ENCODE peak calls at places on chromosomes 7 and 10, in eight cellular contexts. One of them, this sample, is unnamed.

GRCh38 chr7:34656036-34656435 is 2.0 kb upstream of the NPSR1 start:
- DNase-seq in fibroblast of lung: no peak
- DNase-seq in coronary artery: no peak
- DNase-seq in cardiac muscle cell: no peak
- DNase-seq in endodermal cell: no peak
- DNase-seq in upper lobe of right lung: no peak
- DNase-seq in stomach: no peak
- DNase-seq in Calu3: no peak
- DNase-seq in this sample: no peak

GRCh38 chr10:103590744-103591291 is 97.3 kb downstream of the NEURL1 start:
- DNase-seq in fibroblast of lung: no peak
- DNase-seq in coronary artery: no peak
- DNase-seq in cardiac muscle cell: no peak
- DNase-seq in endodermal cell: no peak
- DNase-seq in upper lobe of right lung: no peak
- DNase-seq in stomach: no peak
- DNase-seq in Calu3: no peak
- DNase-seq in this sample: no peak

GRCh38 chr10:124732931-124733536 is 11.1 kb downstream of the FAM53B start:
- DNase-seq in fibroblast of lung: no peak
- DNase-seq in coronary artery: no peak
- DNase-seq in cardiac muscle cell: no peak
- DNase-seq in endodermal cell: peak
- DNase-seq in upper lobe of right lung: peak
- DNase-seq in stomach: no peak
- DNase-seq in Calu3: no peak
- DNase-seq in this sample: no peak

GRCh38 chr7:158568974-158569857 is 18.4 kb downstream of the PTPRN2 start:
- DNase-seq in fibroblast of lung: no peak
- DNase-seq in coronary artery: no peak
- DNase-seq in cardiac muscle cell: no peak
- DNase-seq in endodermal cell: no peak
- DNase-seq in upper lobe of right lung: no peak
- DNase-seq in stomach: no peak
- DNase-seq in Calu3: no peak
- DNase-seq in this sample: no peak

GRCh38 chr10:70671619-70672164 is 614 bp upstream of the ADAMTS14 start:
- DNase-seq in fibroblast of lung: no peak
- DNase-seq in coronary artery: no peak
- DNase-seq in cardiac muscle cell: no peak
- DNase-seq in endodermal cell: no peak
- DNase-seq in upper lobe of right lung: no peak
- DNase-seq in stomach: no peak
- DNase-seq in Calu3: no peak
- DNase-seq in this sample: no peak

GRCh38 chr7:11427686-11428273 is 404.2 kb downstream of the THSD7A start:
- DNase-seq in fibroblast of lung: peak
- DNase-seq in coronary artery: no peak
- DNase-seq in cardiac muscle cell: peak
- DNase-seq in endodermal cell: no peak
- DNase-seq in upper lobe of right lung: no peak
- DNase-seq in stomach: no peak
- DNase-seq in Calu3: peak
- DNase-seq in this sample: no peak

GRCh38 chr7:47669178-47669878 is 87.4 kb upstream of the TNS3 start:
- DNase-seq in fibroblast of lung: peak
- DNase-seq in coronary artery: peak
- DNase-seq in cardiac muscle cell: peak
- DNase-seq in endodermal cell: no peak
- DNase-seq in upper lobe of right lung: peak
- DNase-seq in stomach: peak
- DNase-seq in Calu3: peak
- DNase-seq in this sample: peak

GRCh38 chr7:99514050-99514449 is 9.6 kb downstream of the ZKSCAN5 start:
- DNase-seq in fibroblast of lung: peak
- DNase-seq in coronary artery: no peak
- DNase-seq in cardiac muscle cell: peak
- DNase-seq in endodermal cell: no peak
- DNase-seq in upper lobe of right lung: no peak
- DNase-seq in stomach: no peak
- DNase-seq in Calu3: no peak
- DNase-seq in this sample: no peak

GRCh38 chr7:211033-211714 is 18.8 kb downstream of the FAM20C start:
- DNase-seq in fibroblast of lung: no peak
- DNase-seq in coronary artery: no peak
- DNase-seq in cardiac muscle cell: no peak
- DNase-seq in endodermal cell: no peak
- DNase-seq in upper lobe of right lung: no peak
- DNase-seq in stomach: no peak
- DNase-seq in Calu3: no peak
- DNase-seq in this sample: no peak

GRCh38 chr10:70120417-70120816 is 12.2 kb downstream of the AIFM2 start:
- DNase-seq in fibroblast of lung: no peak
- DNase-seq in coronary artery: no peak
- DNase-seq in cardiac muscle cell: no peak
- DNase-seq in endodermal cell: no peak
- DNase-seq in upper lobe of right lung: no peak
- DNase-seq in stomach: no peak
- DNase-seq in Calu3: no peak
- DNase-seq in this sample: no peak

GRCh38 chr7:122719010-122719578 is 16.4 kb upstream of the RNF148 start:
- DNase-seq in fibroblast of lung: no peak
- DNase-seq in coronary artery: no peak
- DNase-seq in cardiac muscle cell: no peak
- DNase-seq in endodermal cell: no peak
- DNase-seq in upper lobe of right lung: no peak
- DNase-seq in stomach: no peak
- DNase-seq in Calu3: no peak
- DNase-seq in this sample: no peak

GRCh38 chr10:109931153-109931552 is 7.8 kb upstream of the XPNPEP1 start:
- DNase-seq in fibroblast of lung: peak
- DNase-seq in coronary artery: no peak
- DNase-seq in cardiac muscle cell: peak
- DNase-seq in endodermal cell: no peak
- DNase-seq in upper lobe of right lung: no peak
- DNase-seq in stomach: no peak
- DNase-seq in Calu3: no peak
- DNase-seq in this sample: peak

GRCh38 chr10:113751116-113751728 is at the start of gene PLEKHS1:
- DNase-seq in fibroblast of lung: no peak
- DNase-seq in coronary artery: no peak
- DNase-seq in cardiac muscle cell: no peak
- DNase-seq in endodermal cell: no peak
- DNase-seq in upper lobe of right lung: no peak
- DNase-seq in stomach: no peak
- DNase-seq in Calu3: peak
- DNase-seq in this sample: no peak

GRCh38 chr10:71697938-71698709 is 21.5 kb downstream of the C10orf105 start:
- DNase-seq in fibroblast of lung: no peak
- DNase-seq in coronary artery: no peak
- DNase-seq in cardiac muscle cell: no peak
- DNase-seq in endodermal cell: no peak
- DNase-seq in upper lobe of right lung: no peak
- DNase-seq in stomach: no peak
- DNase-seq in Calu3: no peak
- DNase-seq in this sample: no peak

GRCh38 chr7:115087437-115087836 is 165.5 kb downstream of the MDFIC start:
- DNase-seq in fibroblast of lung: peak
- DNase-seq in coronary artery: no peak
- DNase-seq in cardiac muscle cell: peak
- DNase-seq in endodermal cell: no peak
- DNase-seq in upper lobe of right lung: no peak
- DNase-seq in stomach: no peak
- DNase-seq in Calu3: peak
- DNase-seq in this sample: no peak

GRCh38 chr7:25656581-25657026 is 428.3 kb upstream of the NPVF start:
- DNase-seq in fibroblast of lung: peak
- DNase-seq in coronary artery: no peak
- DNase-seq in cardiac muscle cell: peak
- DNase-seq in endodermal cell: no peak
- DNase-seq in upper lobe of right lung: no peak
- DNase-seq in stomach: no peak
- DNase-seq in Calu3: no peak
- DNase-seq in this sample: no peak

GRCh38 chr7:47621985-47622561 is 40.2 kb upstream of the TNS3 start:
- DNase-seq in fibroblast of lung: no peak
- DNase-seq in coronary artery: no peak
- DNase-seq in cardiac muscle cell: no peak
- DNase-seq in endodermal cell: no peak
- DNase-seq in upper lobe of right lung: no peak
- DNase-seq in stomach: no peak
- DNase-seq in Calu3: no peak
- DNase-seq in this sample: peak

GRCh38 chr7:64887756-64888508 is 15.1 kb upstream of the ZNF273 start:
- DNase-seq in fibroblast of lung: no peak
- DNase-seq in coronary artery: peak
- DNase-seq in cardiac muscle cell: no peak
- DNase-seq in endodermal cell: peak
- DNase-seq in upper lobe of right lung: peak
- DNase-seq in stomach: peak
- DNase-seq in Calu3: peak
- DNase-seq in this sample: peak

GRCh38 chr7:66758964-66759628 is 18.6 kb downstream of the RABGEF1 start:
- DNase-seq in fibroblast of lung: no peak
- DNase-seq in coronary artery: no peak
- DNase-seq in cardiac muscle cell: peak
- DNase-seq in endodermal cell: no peak
- DNase-seq in upper lobe of right lung: no peak
- DNase-seq in stomach: no peak
- DNase-seq in Calu3: no peak
- DNase-seq in this sample: no peak

GRCh38 chr10:29344073-29344820 is 55.4 kb downstream of the LYZL1 start:
- DNase-seq in fibroblast of lung: no peak
- DNase-seq in coronary artery: no peak
- DNase-seq in cardiac muscle cell: peak
- DNase-seq in endodermal cell: no peak
- DNase-seq in upper lobe of right lung: no peak
- DNase-seq in stomach: no peak
- DNase-seq in Calu3: no peak
- DNase-seq in this sample: no peak

GRCh38 chr10:44180321-44181154 is 204.4 kb downstream of the CXCL12 start:
- DNase-seq in fibroblast of lung: peak
- DNase-seq in coronary artery: no peak
- DNase-seq in cardiac muscle cell: peak
- DNase-seq in endodermal cell: no peak
- DNase-seq in upper lobe of right lung: no peak
- DNase-seq in stomach: no peak
- DNase-seq in Calu3: no peak
- DNase-seq in this sample: no peak

GRCh38 chr10:97687785-97688781 is 1.0 kb upstream of the AVPI1 start:
- DNase-seq in fibroblast of lung: peak
- DNase-seq in coronary artery: no peak
- DNase-seq in cardiac muscle cell: peak
- DNase-seq in endodermal cell: no peak
- DNase-seq in upper lobe of right lung: no peak
- DNase-seq in stomach: no peak
- DNase-seq in Calu3: no peak
- DNase-seq in this sample: no peak

GRCh38 chr7:148110097-148110868 is 480.3 kb upstream of the C7orf33 start:
- DNase-seq in fibroblast of lung: no peak
- DNase-seq in coronary artery: no peak
- DNase-seq in cardiac muscle cell: peak
- DNase-seq in endodermal cell: peak
- DNase-seq in upper lobe of right lung: no peak
- DNase-seq in stomach: peak
- DNase-seq in Calu3: no peak
- DNase-seq in this sample: no peak
- TF ChIP-seq CTCF in fibroblast of lung: no peak
- TF ChIP-seq CTCF in coronary artery: no peak
- TF ChIP-seq CTCF in cardiac muscle cell: peak
- TF ChIP-seq CTCF in endodermal cell: peak
- TF ChIP-seq CTCF in upper lobe of right lung: peak
- TF ChIP-seq CTCF in stomach: peak
- TF ChIP-seq CTCF in Calu3: no peak
- TF ChIP-seq CTCF in this sample: peak

GRCh38 chr7:151012921-151013347 is 11.4 kb downstream of the ATG9B start:
- DNase-seq in fibroblast of lung: peak
- DNase-seq in coronary artery: no peak
- DNase-seq in cardiac muscle cell: peak
- DNase-seq in endodermal cell: peak
- DNase-seq in upper lobe of right lung: no peak
- DNase-seq in stomach: no peak
- DNase-seq in Calu3: no peak
- DNase-seq in this sample: no peak
- TF ChIP-seq CTCF in fibroblast of lung: peak
- TF ChIP-seq CTCF in coronary artery: peak
- TF ChIP-seq CTCF in cardiac muscle cell: peak
- TF ChIP-seq CTCF in endodermal cell: peak
- TF ChIP-seq CTCF in upper lobe of right lung: peak
- TF ChIP-seq CTCF in stomach: peak
- TF ChIP-seq CTCF in Calu3: peak
- TF ChIP-seq CTCF in this sample: no peak

GRCh38 chr10:35460852-35461460 is 124.6 kb downstream of the CCNY start:
- DNase-seq in fibroblast of lung: no peak
- DNase-seq in coronary artery: no peak
- DNase-seq in cardiac muscle cell: no peak
- DNase-seq in endodermal cell: no peak
- DNase-seq in upper lobe of right lung: no peak
- DNase-seq in stomach: no peak
- DNase-seq in Calu3: no peak
- DNase-seq in this sample: no peak
- TF ChIP-seq CTCF in fibroblast of lung: no peak
- TF ChIP-seq CTCF in coronary artery: no peak
- TF ChIP-seq CTCF in cardiac muscle cell: no peak
- TF ChIP-seq CTCF in endodermal cell: no peak
- TF ChIP-seq CTCF in upper lobe of right lung: no peak
- TF ChIP-seq CTCF in stomach: no peak
- TF ChIP-seq CTCF in Calu3: no peak
- TF ChIP-seq CTCF in this sample: no peak

DNA sequence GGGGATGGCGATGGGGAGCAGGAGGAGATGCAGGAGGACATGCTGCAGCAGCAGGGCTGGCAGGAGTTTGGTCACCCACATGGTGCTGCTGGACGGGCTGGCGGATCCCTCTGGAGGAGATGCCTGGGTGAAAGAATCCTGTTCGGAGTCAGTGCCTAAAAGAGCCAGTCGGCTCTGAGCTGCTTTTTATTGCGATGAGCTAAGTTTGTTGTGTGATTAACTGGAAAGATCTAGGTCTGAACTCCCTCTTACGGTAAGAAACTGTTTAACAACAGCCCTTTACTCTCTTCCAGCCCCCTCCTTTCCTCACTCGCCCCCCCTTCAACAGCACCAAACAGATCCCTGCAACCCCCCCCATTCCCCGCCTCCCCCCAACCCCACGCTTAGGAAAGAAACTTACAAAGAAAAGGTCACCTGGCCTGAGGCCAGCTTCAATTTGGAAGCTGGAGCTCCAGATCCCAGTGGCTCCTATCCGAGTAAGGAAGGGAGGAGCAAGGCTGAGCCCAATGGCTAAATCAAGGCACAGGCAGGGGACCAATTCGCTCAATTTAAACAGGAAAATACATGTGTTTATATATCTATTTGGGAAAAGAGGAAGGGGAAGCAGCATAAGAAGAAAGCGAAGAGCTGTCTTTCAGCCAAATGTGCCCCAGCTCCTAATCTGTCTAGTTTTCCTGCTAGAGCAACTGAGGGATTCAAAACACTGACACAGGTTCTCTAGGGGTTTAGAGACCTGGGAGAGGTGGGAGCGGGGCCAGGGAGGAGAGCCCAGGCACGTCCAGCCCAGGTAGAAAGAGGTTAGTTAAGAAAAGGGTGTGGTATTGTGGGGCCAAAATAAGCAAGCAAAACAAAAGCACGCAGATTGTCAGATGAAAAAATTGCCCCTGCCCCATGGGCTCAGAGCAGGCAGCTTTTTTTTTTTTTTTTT is at the start of gene HGF:
- DNase-seq in fibroblast of lung: peak
- DNase-seq in coronary artery: peak
- DNase-seq in cardiac muscle cell: peak
- DNase-seq in endodermal cell: peak
- DNase-seq in upper lobe of right lung: no peak
- DNase-seq in stomach: peak
- DNase-seq in Calu3: no peak
- DNase-seq in this sample: peak
- TF ChIP-seq CTCF in fibroblast of lung: peak
- TF ChIP-seq CTCF in coronary artery: no peak
- TF ChIP-seq CTCF in cardiac muscle cell: peak
- TF ChIP-seq CTCF in endodermal cell: peak
- TF ChIP-seq CTCF in upper lobe of right lung: no peak
- TF ChIP-seq CTCF in stomach: no peak
- TF ChIP-seq CTCF in Calu3: no peak
- TF ChIP-seq CTCF in this sample: no peak